ENCODE peak calls at places on chromosomes 4 and X, in six cellular contexts. One of them, this sample, is unnamed.

GRCh38 chr4:113674251-113674650 is 87.3 kb downstream of the CAMK2D start:
- DNase-seq in nephron progenitor cell: no peak
- DNase-seq in Daoy: no peak
- DNase-seq in hepatocyte: no peak
- DNase-seq in mesenteric fat pad: no peak
- DNase-seq in prostate gland: peak
- DNase-seq in this sample: no peak

GRCh38 chr4:161664740-161665139 is 499.1 kb downstream of the FSTL5 start:
- DNase-seq in nephron progenitor cell: no peak
- DNase-seq in Daoy: no peak
- DNase-seq in hepatocyte: no peak
- DNase-seq in mesenteric fat pad: no peak
- DNase-seq in prostate gland: no peak
- DNase-seq in this sample: no peak

GRCh38 chr4:174005422-174005821 is 278.0 kb downstream of the FBXO8 start:
- DNase-seq in nephron progenitor cell: no peak
- DNase-seq in Daoy: no peak
- DNase-seq in hepatocyte: peak
- DNase-seq in mesenteric fat pad: no peak
- DNase-seq in prostate gland: no peak
- DNase-seq in this sample: no peak

GRCh38 chr4:56907009-56907408 is 691 bp upstream of the REST start:
- DNase-seq in nephron progenitor cell: peak
- DNase-seq in Daoy: no peak
- DNase-seq in hepatocyte: peak
- DNase-seq in mesenteric fat pad: no peak
- DNase-seq in prostate gland: no peak
- DNase-seq in this sample: no peak

GRCh38 chrX:85375333-85375738 is 4.1 kb downstream of the POF1B start:
- DNase-seq in nephron progenitor cell: no peak
- DNase-seq in Daoy: no peak
- DNase-seq in hepatocyte: peak
- DNase-seq in mesenteric fat pad: no peak
- DNase-seq in prostate gland: no peak
- DNase-seq in this sample: no peak

GRCh38 chr4:37224832-37225231 is 19.7 kb upstream of the NWD2 start:
- DNase-seq in nephron progenitor cell: no peak
- DNase-seq in Daoy: no peak
- DNase-seq in hepatocyte: no peak
- DNase-seq in mesenteric fat pad: no peak
- DNase-seq in prostate gland: no peak
- DNase-seq in this sample: no peak

GRCh38 chrX:77174680-77175336 is 272.4 kb upstream of the FGF16 start:
- DNase-seq in nephron progenitor cell: no peak
- DNase-seq in Daoy: no peak
- DNase-seq in hepatocyte: no peak
- DNase-seq in mesenteric fat pad: no peak
- DNase-seq in prostate gland: no peak
- DNase-seq in this sample: no peak

GRCh38 chr4:20464381-20464780 is 212.7 kb downstream of the SLIT2 start:
- DNase-seq in nephron progenitor cell: no peak
- DNase-seq in Daoy: peak
- DNase-seq in hepatocyte: peak
- DNase-seq in mesenteric fat pad: no peak
- DNase-seq in prostate gland: no peak
- DNase-seq in this sample: no peak

GRCh38 chrX:140664939-140665338 is 44.6 kb upstream of the LINC00632 start:
- DNase-seq in nephron progenitor cell: no peak
- DNase-seq in Daoy: peak
- DNase-seq in hepatocyte: peak
- DNase-seq in mesenteric fat pad: no peak
- DNase-seq in prostate gland: no peak
- DNase-seq in this sample: no peak

GRCh38 chr4:139042981-139043460 is 27.4 kb downstream of the NOCT start:
- DNase-seq in nephron progenitor cell: no peak
- DNase-seq in Daoy: no peak
- DNase-seq in hepatocyte: no peak
- DNase-seq in mesenteric fat pad: no peak
- DNase-seq in prostate gland: no peak
- DNase-seq in this sample: no peak

GRCh38 chr4:42671431-42672194 is 14.7 kb upstream of the ATP8A1 start:
- DNase-seq in nephron progenitor cell: no peak
- DNase-seq in Daoy: peak
- DNase-seq in hepatocyte: no peak
- DNase-seq in mesenteric fat pad: no peak
- DNase-seq in prostate gland: no peak
- DNase-seq in this sample: no peak

GRCh38 chrX:20263474-20263873 is 3.2 kb downstream of the RPS6KA3 start:
- DNase-seq in nephron progenitor cell: no peak
- DNase-seq in Daoy: peak
- DNase-seq in hepatocyte: no peak
- DNase-seq in mesenteric fat pad: no peak
- DNase-seq in prostate gland: no peak
- DNase-seq in this sample: no peak

GRCh38 chr4:175884048-175884447 is 72.0 kb upstream of the GPM6A start:
- DNase-seq in nephron progenitor cell: no peak
- DNase-seq in Daoy: no peak
- DNase-seq in hepatocyte: no peak
- DNase-seq in mesenteric fat pad: no peak
- DNase-seq in prostate gland: no peak
- DNase-seq in this sample: no peak

GRCh38 chr4:6416518-6417286 is 55.7 kb downstream of the PPP2R2C start:
- DNase-seq in nephron progenitor cell: no peak
- DNase-seq in Daoy: peak
- DNase-seq in hepatocyte: no peak
- DNase-seq in mesenteric fat pad: no peak
- DNase-seq in prostate gland: no peak
- DNase-seq in this sample: no peak

GRCh38 chr4:40199179-40199670 is 2.4 kb downstream of the RHOH start:
- DNase-seq in nephron progenitor cell: no peak
- DNase-seq in Daoy: no peak
- DNase-seq in hepatocyte: no peak
- DNase-seq in mesenteric fat pad: no peak
- DNase-seq in prostate gland: no peak
- DNase-seq in this sample: no peak

GRCh38 chr4:85807247-85807915 is 332.4 kb downstream of the ARHGAP24 start:
- DNase-seq in nephron progenitor cell: no peak
- DNase-seq in Daoy: peak
- DNase-seq in hepatocyte: no peak
- DNase-seq in mesenteric fat pad: no peak
- DNase-seq in prostate gland: no peak
- DNase-seq in this sample: no peak

GRCh38 chr4:64407000-64407399 is 2.2 kb downstream of the TECRL start:
- DNase-seq in nephron progenitor cell: no peak
- DNase-seq in Daoy: no peak
- DNase-seq in hepatocyte: no peak
- DNase-seq in mesenteric fat pad: no peak
- DNase-seq in prostate gland: no peak
- DNase-seq in this sample: no peak

GRCh38 chr4:148061795-148062194 is 329.9 kb downstream of the ARHGAP10 start:
- DNase-seq in nephron progenitor cell: no peak
- DNase-seq in Daoy: no peak
- DNase-seq in hepatocyte: no peak
- DNase-seq in mesenteric fat pad: no peak
- DNase-seq in prostate gland: no peak
- DNase-seq in this sample: no peak

GRCh38 chrX:54495814-54496516 is at the start of gene FGD1:
- DNase-seq in nephron progenitor cell: peak
- DNase-seq in Daoy: peak
- DNase-seq in hepatocyte: peak
- DNase-seq in mesenteric fat pad: no peak
- DNase-seq in prostate gland: peak
- DNase-seq in this sample: peak

GRCh38 chr4:163697121-163697520 is 202.6 kb downstream of the TMA16 start:
- DNase-seq in nephron progenitor cell: no peak
- DNase-seq in Daoy: no peak
- DNase-seq in hepatocyte: no peak
- DNase-seq in mesenteric fat pad: no peak
- DNase-seq in prostate gland: no peak
- DNase-seq in this sample: no peak

GRCh38 chr4:38979511-38980230 is 52.5 kb downstream of the TMEM156 start:
- DNase-seq in nephron progenitor cell: no peak
- DNase-seq in Daoy: no peak
- DNase-seq in hepatocyte: no peak
- DNase-seq in mesenteric fat pad: no peak
- DNase-seq in prostate gland: no peak
- DNase-seq in this sample: no peak

GRCh38 chr4:8374851-8375649 is 65.5 kb downstream of the ACOX3 start:
- DNase-seq in nephron progenitor cell: no peak
- DNase-seq in Daoy: no peak
- DNase-seq in hepatocyte: no peak
- DNase-seq in mesenteric fat pad: no peak
- DNase-seq in prostate gland: no peak
- DNase-seq in this sample: no peak

GRCh38 chr4:183244506-183244905 is 75.6 kb downstream of the CLDN22 start:
- DNase-seq in nephron progenitor cell: no peak
- DNase-seq in Daoy: no peak
- DNase-seq in hepatocyte: no peak
- DNase-seq in mesenteric fat pad: no peak
- DNase-seq in prostate gland: no peak
- DNase-seq in this sample: no peak

GRCh38 chrX:119541188-119541587 is 24.0 kb downstream of the STEEP1 start:
- DNase-seq in nephron progenitor cell: no peak
- DNase-seq in Daoy: peak
- DNase-seq in hepatocyte: no peak
- DNase-seq in mesenteric fat pad: no peak
- DNase-seq in prostate gland: no peak
- DNase-seq in this sample: no peak

GRCh38 chr4:104491826-104492771 is 2.6 kb downstream of the CXXC4 start:
- DNase-seq in nephron progenitor cell: no peak
- DNase-seq in Daoy: peak
- DNase-seq in hepatocyte: peak
- DNase-seq in mesenteric fat pad: no peak
- DNase-seq in prostate gland: peak
- DNase-seq in this sample: peak

GRCh38 chr4:143768007-143768591 is 67.6 kb upstream of the FREM3 start:
- DNase-seq in nephron progenitor cell: no peak
- DNase-seq in Daoy: no peak
- DNase-seq in hepatocyte: no peak
- DNase-seq in mesenteric fat pad: no peak
- DNase-seq in prostate gland: no peak
- DNase-seq in this sample: no peak

GRCh38 chr4:107036602-107037151 is 564 bp upstream of the DKK2 start:
- DNase-seq in nephron progenitor cell: no peak
- DNase-seq in Daoy: no peak
- DNase-seq in hepatocyte: peak
- DNase-seq in mesenteric fat pad: no peak
- DNase-seq in prostate gland: no peak
- DNase-seq in this sample: peak

GRCh38 chr4:152805818-152806217 is 26.1 kb downstream of the ARFIP1 start:
- DNase-seq in nephron progenitor cell: no peak
- DNase-seq in Daoy: no peak
- DNase-seq in hepatocyte: no peak
- DNase-seq in mesenteric fat pad: no peak
- DNase-seq in prostate gland: no peak
- DNase-seq in this sample: no peak

GRCh38 chr4:88971536-88971935 is 85.4 kb downstream of the FAM13A start:
- DNase-seq in nephron progenitor cell: no peak
- DNase-seq in Daoy: no peak
- DNase-seq in hepatocyte: no peak
- DNase-seq in mesenteric fat pad: no peak
- DNase-seq in prostate gland: no peak
- DNase-seq in this sample: no peak

This sample was measured in GM13976.